ENCODE peak calls at places on chromosomes 1 and 21, in five cellular contexts. One of them, this sample, is unnamed.

GRCh38 chr1:239250353-239251035 is 135.9 kb upstream of the CHRM3 start:
- DNase-seq in kidney epithelial cell: no peak
- DNase-seq in choroid plexus epithelial cell: no peak
- DNase-seq in heart left ventricle: no peak
- DNase-seq in K562: no peak
- DNase-seq in this sample: no peak

GRCh38 chr1:10901091-10901893 is 104.8 kb upstream of the CASZ1 start:
- DNase-seq in kidney epithelial cell: no peak
- DNase-seq in choroid plexus epithelial cell: no peak
- DNase-seq in heart left ventricle: peak; percentile 32
- DNase-seq in K562: no peak
- DNase-seq in this sample: peak; percentile 12

GRCh38 chr1:21541330-21541729 is 32.1 kb downstream of the ALPL start:
- DNase-seq in kidney epithelial cell: no peak
- DNase-seq in choroid plexus epithelial cell: no peak
- DNase-seq in heart left ventricle: no peak
- DNase-seq in K562: no peak
- DNase-seq in this sample: no peak

GRCh38 chr1:54165146-54165545 is 12.3 kb upstream of the CDCP2 start:
- DNase-seq in kidney epithelial cell: no peak
- DNase-seq in choroid plexus epithelial cell: no peak
- DNase-seq in heart left ventricle: no peak
- DNase-seq in K562: no peak
- DNase-seq in this sample: no peak

GRCh38 chr1:36908096-36908495 is 126.2 kb downstream of the GRIK3 start:
- DNase-seq in kidney epithelial cell: no peak
- DNase-seq in choroid plexus epithelial cell: no peak
- DNase-seq in heart left ventricle: no peak
- DNase-seq in K562: no peak
- DNase-seq in this sample: no peak

GRCh38 chr1:244074559-244075171 is 23.6 kb downstream of the ZBTB18 start:
- DNase-seq in kidney epithelial cell: no peak
- DNase-seq in choroid plexus epithelial cell: no peak
- DNase-seq in heart left ventricle: no peak
- DNase-seq in K562: no peak
- DNase-seq in this sample: no peak

GRCh38 chr1:3918966-3919611 is 19.0 kb upstream of the C1orf174 start:
- DNase-seq in kidney epithelial cell: no peak
- DNase-seq in choroid plexus epithelial cell: no peak
- DNase-seq in heart left ventricle: peak; percentile 49
- DNase-seq in K562: no peak
- DNase-seq in this sample: no peak

GRCh38 chr1:60255565-60255964 is 182.0 kb upstream of the C1orf87 start:
- DNase-seq in kidney epithelial cell: no peak
- DNase-seq in choroid plexus epithelial cell: no peak
- DNase-seq in heart left ventricle: no peak
- DNase-seq in K562: no peak
- DNase-seq in this sample: peak; percentile 35

GRCh38 chr1:65939636-65940035 is 146.9 kb downstream of the PDE4B start:
- DNase-seq in kidney epithelial cell: no peak
- DNase-seq in choroid plexus epithelial cell: peak; percentile 5
- DNase-seq in heart left ventricle: no peak
- DNase-seq in K562: no peak
- DNase-seq in this sample: no peak

GRCh38 chr1:182304218-182305016 is 87.2 kb downstream of the GLUL start:
- DNase-seq in kidney epithelial cell: no peak
- DNase-seq in choroid plexus epithelial cell: no peak
- DNase-seq in heart left ventricle: no peak
- DNase-seq in K562: no peak
- DNase-seq in this sample: no peak

GRCh38 chr1:160374701-160375443 is 8.0 kb downstream of the NHLH1 start:
- DNase-seq in kidney epithelial cell: no peak
- DNase-seq in choroid plexus epithelial cell: no peak
- DNase-seq in heart left ventricle: no peak
- DNase-seq in K562: no peak
- DNase-seq in this sample: no peak

GRCh38 chr1:207938016-207938415 is 27.1 kb upstream of the CD34 start:
- DNase-seq in kidney epithelial cell: no peak
- DNase-seq in choroid plexus epithelial cell: peak; percentile 39
- DNase-seq in heart left ventricle: no peak
- DNase-seq in K562: no peak
- DNase-seq in this sample: peak; percentile 54

GRCh38 chr1:205620269-205620668 is 11.5 kb downstream of the ELK4 start:
- DNase-seq in kidney epithelial cell: no peak
- DNase-seq in choroid plexus epithelial cell: no peak
- DNase-seq in heart left ventricle: no peak
- DNase-seq in K562: no peak
- DNase-seq in this sample: no peak

GRCh38 chr1:50417946-50418599 is 5.2 kb downstream of the DMRTA2 start:
- DNase-seq in kidney epithelial cell: no peak
- DNase-seq in choroid plexus epithelial cell: no peak
- DNase-seq in heart left ventricle: no peak
- DNase-seq in K562: peak; percentile 7
- DNase-seq in this sample: no peak

GRCh38 chr1:18922319-18922726 is 20.0 kb upstream of the ALDH4A1 start:
- DNase-seq in kidney epithelial cell: no peak
- DNase-seq in choroid plexus epithelial cell: peak; percentile 70
- DNase-seq in heart left ventricle: peak; percentile 83
- DNase-seq in K562: no peak
- DNase-seq in this sample: peak; percentile 88
- TF ChIP-seq CTCF in kidney epithelial cell: no peak
- TF ChIP-seq CTCF in choroid plexus epithelial cell: peak; percentile 16
- TF ChIP-seq CTCF in heart left ventricle: no peak
- TF ChIP-seq CTCF in K562: no peak
- TF ChIP-seq CTCF in this sample: peak; percentile 49

DNA sequence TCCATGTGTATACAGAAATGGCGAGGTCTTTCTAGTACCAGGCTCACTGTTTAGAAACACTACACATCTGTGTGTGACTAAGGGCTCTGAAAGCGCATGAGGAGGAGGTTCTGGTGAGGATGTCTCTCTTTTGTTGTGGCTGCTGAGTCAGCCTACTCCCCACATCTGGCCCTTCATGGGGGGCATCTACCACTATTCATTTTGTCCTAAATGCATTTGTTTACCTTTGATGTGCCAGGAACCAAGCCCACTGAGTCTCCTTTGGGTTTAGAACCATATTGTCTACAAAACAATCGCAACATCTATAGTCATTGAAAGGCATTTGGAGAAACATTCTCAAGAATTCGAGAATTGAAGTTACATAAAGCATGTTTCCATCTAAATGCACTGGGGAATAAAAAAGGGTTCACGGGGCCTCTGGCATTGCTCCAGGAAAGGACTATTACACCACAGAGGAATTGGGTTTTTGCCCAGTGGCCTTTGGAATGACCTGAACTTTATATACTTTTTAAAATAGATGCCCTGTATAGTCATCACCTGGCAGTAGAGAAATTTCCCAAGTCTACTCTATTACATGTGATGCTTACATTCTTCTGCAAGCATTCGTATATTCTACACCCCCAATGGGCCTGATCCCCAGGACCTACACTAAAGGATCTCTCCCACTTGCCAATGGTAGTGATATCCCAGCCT is 35.1 kb upstream of the ADORA3 start:
- DNase-seq in kidney epithelial cell: no peak
- DNase-seq in choroid plexus epithelial cell: peak; percentile 90
- DNase-seq in heart left ventricle: no peak
- DNase-seq in K562: no peak
- DNase-seq in this sample: peak; percentile 78
- H3K4me3 ChIP-seq in kidney epithelial cell: no peak overlapping the region
- H3K4me3 ChIP-seq in choroid plexus epithelial cell: no peak overlapping the region
- H3K4me3 ChIP-seq in heart left ventricle: no peak overlapping the region
- H3K4me3 ChIP-seq in K562: no peak overlapping the region
- H3K4me3 ChIP-seq in this sample: no peak overlapping the region

GRCh38 chr1:77796695-77797405 is 17.4 kb downstream of the MIGA1 start:
- DNase-seq in kidney epithelial cell: no peak
- DNase-seq in choroid plexus epithelial cell: peak; percentile 23
- DNase-seq in heart left ventricle: no peak
- DNase-seq in K562: peak; percentile 21
- DNase-seq in this sample: no peak
- TF ChIP-seq CTCF in kidney epithelial cell: no peak
- TF ChIP-seq CTCF in choroid plexus epithelial cell: no peak
- TF ChIP-seq CTCF in heart left ventricle: no peak
- TF ChIP-seq CTCF in K562: peak; percentile 23
- TF ChIP-seq CTCF in this sample: no peak

DNA sequence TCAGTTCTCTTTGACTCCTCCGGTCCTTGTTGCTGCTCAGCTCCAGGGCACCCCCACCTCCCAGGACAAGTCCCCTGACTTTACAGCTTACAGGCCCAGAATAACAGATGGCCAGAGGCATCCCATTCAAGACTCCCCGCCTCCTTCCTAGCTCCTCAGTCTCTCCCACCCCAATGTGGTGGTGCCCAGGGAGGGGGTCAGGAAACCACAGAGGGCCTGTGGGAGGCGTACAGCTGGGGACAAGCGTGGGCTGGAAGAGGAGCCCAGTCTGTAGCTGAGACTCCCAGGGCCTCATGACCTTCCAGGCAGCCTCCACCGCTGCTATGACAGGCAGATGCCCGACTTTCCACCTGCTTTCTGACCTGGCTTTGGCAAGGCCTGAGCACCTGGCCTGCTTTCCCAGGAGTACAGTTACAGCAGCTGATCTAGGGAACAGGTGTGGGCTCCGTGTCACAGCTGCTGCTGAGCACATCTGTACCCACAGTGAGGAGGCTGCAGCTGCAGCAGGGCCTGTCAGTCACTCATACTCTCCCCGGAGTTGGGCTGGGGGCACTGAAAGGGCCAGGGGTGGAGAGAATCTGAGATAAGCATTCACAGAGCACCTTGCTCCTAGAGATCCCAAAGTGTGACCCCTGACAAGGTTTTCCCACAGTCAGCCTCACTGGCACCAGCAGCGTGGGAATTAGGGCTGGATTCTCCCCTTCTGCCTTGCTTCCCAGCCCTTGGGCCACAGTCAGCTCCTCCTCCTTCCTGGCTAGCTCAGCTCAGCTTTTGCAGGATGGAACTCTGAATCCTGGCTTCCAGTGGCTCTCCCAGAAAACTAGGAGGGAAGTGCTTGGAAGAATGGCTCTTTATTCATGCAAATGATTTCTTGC is 7.1 kb upstream of the NAV1 start:
- DNase-seq in kidney epithelial cell: no peak
- DNase-seq in choroid plexus epithelial cell: no peak
- DNase-seq in heart left ventricle: no peak
- DNase-seq in K562: peak; percentile 20
- DNase-seq in this sample: peak; percentile 58
- H3K4me3 ChIP-seq in kidney epithelial cell: no peak overlapping the region
- H3K4me3 ChIP-seq in choroid plexus epithelial cell: no peak overlapping the region
- H3K4me3 ChIP-seq in heart left ventricle: no peak overlapping the region
- H3K4me3 ChIP-seq in K562: no peak overlapping the region
- H3K4me3 ChIP-seq in this sample: no peak overlapping the region

GRCh38 chr1:98387701-98388100 is 273.8 kb upstream of the SNX7 start:
- DNase-seq in kidney epithelial cell: no peak
- DNase-seq in choroid plexus epithelial cell: no peak
- DNase-seq in heart left ventricle: no peak
- DNase-seq in K562: no peak
- DNase-seq in this sample: no peak

GRCh38 chr1:98386675-98387440 is 274.7 kb upstream of the SNX7 start:
- DNase-seq in kidney epithelial cell: no peak
- DNase-seq in choroid plexus epithelial cell: no peak
- DNase-seq in heart left ventricle: no peak
- DNase-seq in K562: no peak
- DNase-seq in this sample: no peak

GRCh38 chr1:98385691-98386090 is 275.8 kb upstream of the SNX7 start:
- DNase-seq in kidney epithelial cell: no peak
- DNase-seq in choroid plexus epithelial cell: peak; percentile 54
- DNase-seq in heart left ventricle: no peak
- DNase-seq in K562: no peak
- DNase-seq in this sample: no peak

GRCh38 chr1:98389809-98390208 is 271.7 kb upstream of the SNX7 start:
- DNase-seq in kidney epithelial cell: no peak
- DNase-seq in choroid plexus epithelial cell: peak; percentile 92
- DNase-seq in heart left ventricle: no peak
- DNase-seq in K562: no peak
- DNase-seq in this sample: peak; percentile 78

DNA sequence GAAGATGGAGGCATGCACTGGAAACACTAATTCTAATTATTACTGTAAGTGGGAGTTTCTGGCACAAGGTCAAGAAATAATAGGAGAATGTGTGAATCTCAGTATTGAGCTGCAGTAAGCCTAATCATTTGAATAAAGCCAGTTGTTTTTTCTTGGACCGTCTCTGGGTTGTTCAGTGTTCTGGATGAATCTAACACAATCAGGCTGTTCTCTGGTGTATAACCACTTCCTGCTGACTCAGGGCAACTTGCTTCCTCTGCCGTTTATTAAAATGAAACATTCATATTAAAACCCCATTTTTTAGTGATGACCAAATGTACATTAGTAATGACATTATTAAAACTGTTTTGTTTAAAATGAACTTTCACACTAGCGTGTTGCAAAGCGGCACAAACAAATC is 273.1 kb upstream of the SNX7 start:
- DNase-seq in kidney epithelial cell: no peak
- DNase-seq in choroid plexus epithelial cell: peak; percentile 88
- DNase-seq in heart left ventricle: no peak
- DNase-seq in K562: no peak
- DNase-seq in this sample: peak; percentile 80
- TF ChIP-seq CTCF in kidney epithelial cell: no peak
- TF ChIP-seq CTCF in choroid plexus epithelial cell: no peak
- TF ChIP-seq CTCF in heart left ventricle: no peak
- TF ChIP-seq CTCF in K562: no peak
- TF ChIP-seq CTCF in this sample: no peak

DNA sequence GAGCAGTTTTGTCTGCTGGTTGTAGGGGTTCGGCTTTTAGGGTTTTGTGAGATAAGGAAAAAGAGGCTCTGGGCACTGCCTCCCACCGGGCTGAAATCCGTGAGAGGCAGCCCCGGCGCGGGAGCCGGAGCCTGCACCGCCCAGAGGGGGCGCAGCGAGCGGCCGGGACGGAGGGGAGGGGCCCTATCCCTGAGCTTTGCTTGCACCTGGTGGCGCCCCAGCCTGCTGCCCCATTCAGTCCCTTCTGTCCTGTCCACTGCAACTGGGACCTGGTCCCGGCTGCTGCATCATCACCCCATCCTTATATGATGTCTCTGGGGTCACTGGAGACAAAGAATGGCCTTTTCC is 512 bp upstream of the KCNJ6 start:
- DNase-seq in kidney epithelial cell: no peak
- DNase-seq in choroid plexus epithelial cell: peak; percentile 7
- DNase-seq in heart left ventricle: no peak
- DNase-seq in K562: peak; percentile 78
- DNase-seq in this sample: no peak
- H3K4me3 ChIP-seq in kidney epithelial cell: peak overlapping the region; percentile 26
- H3K4me3 ChIP-seq in choroid plexus epithelial cell: peak overlapping the region; percentile 31
- H3K4me3 ChIP-seq in heart left ventricle: no peak overlapping the region
- H3K4me3 ChIP-seq in K562: no peak overlapping the region
- H3K4me3 ChIP-seq in this sample: no peak overlapping the region

GRCh38 chr1:152185544-152186391 is 26.7 kb upstream of the RPTN start:
- DNase-seq in kidney epithelial cell: no peak
- DNase-seq in choroid plexus epithelial cell: peak; percentile 84
- DNase-seq in heart left ventricle: no peak
- DNase-seq in K562: peak; percentile 41
- DNase-seq in this sample: peak; percentile 79

GRCh38 chr1:152186556-152187285 is 27.7 kb upstream of the RPTN start:
- DNase-seq in kidney epithelial cell: no peak
- DNase-seq in choroid plexus epithelial cell: no peak
- DNase-seq in heart left ventricle: no peak
- DNase-seq in K562: no peak
- DNase-seq in this sample: peak; percentile 29

GRCh38 chr1:152182942-152183341 is 23.9 kb upstream of the RPTN start:
- DNase-seq in kidney epithelial cell: no peak
- DNase-seq in choroid plexus epithelial cell: peak; percentile 92
- DNase-seq in heart left ventricle: no peak
- DNase-seq in K562: no peak
- DNase-seq in this sample: peak; percentile 96

GRCh38 chr1:152179566-152179965 is 20.5 kb upstream of the RPTN start:
- DNase-seq in kidney epithelial cell: no peak
- DNase-seq in choroid plexus epithelial cell: peak; percentile 66
- DNase-seq in heart left ventricle: no peak
- DNase-seq in K562: no peak
- DNase-seq in this sample: no peak

GRCh38 chr1:152182431-152182830 is 23.4 kb upstream of the RPTN start:
- DNase-seq in kidney epithelial cell: no peak
- DNase-seq in choroid plexus epithelial cell: peak; percentile 81
- DNase-seq in heart left ventricle: no peak
- DNase-seq in K562: no peak
- DNase-seq in this sample: peak; percentile 48
- TF ChIP-seq CTCF in kidney epithelial cell: peak; percentile 71
- TF ChIP-seq CTCF in choroid plexus epithelial cell: peak; percentile 79
- TF ChIP-seq CTCF in heart left ventricle: peak; percentile 47
- TF ChIP-seq CTCF in K562: peak; percentile 76
- TF ChIP-seq CTCF in this sample: peak; percentile 49